ENCODE peak calls at places on chromosomes 7 and 10, in six cellular contexts. J, D, L, X, K and R are unnamed samples.

GRCh38 chr10:71447676-71448075 is 51.0 kb downstream of the CDH23 start:
- DNase-seq in J (no peak), D (no peak), L (no peak), X (no peak), K (no peak), R (no peak)

GRCh38 chr10:10294801-10295515 is 722.7 kb upstream of the CELF2 start:
- DNase-seq in J (no peak), D (no peak), L (no peak), X (no peak), K (no peak), R (no peak)

GRCh38 chr10:59622320-59622901 is 87.2 kb downstream of the SLC16A9 start:
- DNase-seq in J (peak; percentile 65), D (peak; percentile 98), L (no peak), X (peak; percentile 67), K (peak; percentile 60), R (peak; percentile 82)

GRCh38 chr7:92708105-92709042 is 118.2 kb upstream of the FAM133B start:
- DNase-seq in J (no peak), D (no peak), L (no peak), X (no peak), K (no peak), R (no peak)

GRCh38 chr10:73924935-73925334 is 14.0 kb downstream of the PLAU start:
- DNase-seq in J (no peak), D (no peak), L (no peak), X (no peak), K (no peak), R (no peak)

GRCh38 chr10:28434063-28434462 is 98.9 kb upstream of the WAC start:
- DNase-seq in J (no peak), D (peak; percentile 32), L (no peak), X (no peak), K (no peak), R (no peak)

GRCh38 chr10:130138479-130138866 is 2.3 kb downstream of the GLRX3 start:
- DNase-seq in J (no peak), D (peak; percentile 84), L (peak; percentile 66), X (peak; percentile 44), K (peak; percentile 81), R (peak; percentile 85)

GRCh38 chr10:974038-974784 is 14.0 kb upstream of the GTPBP4 start:
- DNase-seq in J (no peak), D (no peak), L (no peak), X (no peak), K (peak; percentile 13), R (peak; percentile 81)

GRCh38 chr7:2219136-2219535 is 13.6 kb downstream of the MAD1L1 start:
- DNase-seq in J (no peak), D (no peak), L (no peak), X (no peak), K (no peak), R (no peak)

GRCh38 chr10:70267161-70267933 is 16.5 kb downstream of the NPFFR1 start:
- DNase-seq in J (no peak), D (peak; percentile 99), L (peak; percentile 93), X (peak; percentile 73), K (peak; percentile 98), R (peak; percentile 76)

GRCh38 chr7:37333075-37333474 is 115.6 kb downstream of the ELMO1 start:
- DNase-seq in J (no peak), D (no peak), L (no peak), X (no peak), K (no peak), R (no peak)

GRCh38 chr7:37342170-37342569 is 106.5 kb downstream of the ELMO1 start:
- DNase-seq in J (no peak), D (no peak), L (no peak), X (no peak), K (no peak), R (no peak)

GRCh38 chr7:37341033-37341630 is 107.5 kb downstream of the ELMO1 start:
- DNase-seq in J (peak; percentile 53), D (no peak), L (no peak), X (no peak), K (no peak), R (no peak)

GRCh38 chr7:37336259-37336658 is 112.4 kb downstream of the ELMO1 start:
- DNase-seq in J (peak; percentile 94), D (no peak), L (no peak), X (no peak), K (no peak), R (no peak)

GRCh38 chr7:37337522-37337921 is 111.1 kb downstream of the ELMO1 start:
- DNase-seq in J (no peak), D (no peak), L (no peak), X (no peak), K (no peak), R (no peak)
- TF ChIP-seq EZH2 in J (no peak), D (no peak), L (no peak), X (no peak), K (no peak), R (no peak)

GRCh38 chr10:121754667-121755066 is 156.4 kb upstream of the FGFR2 start:
- DNase-seq in J (no peak), D (no peak), L (no peak), X (no peak), K (no peak), R (no peak)
- H3K27ac ChIP-seq in J (no peak overlapping the region), D (peak overlapping the region; percentile 87), L (no peak overlapping the region), X (no peak overlapping the region), K (peak overlapping the region; percentile 89), R (no peak overlapping the region)

GRCh38 chr7:131897016-131897789 is 340.8 kb upstream of the PODXL start:
- DNase-seq in J (no peak), D (peak; percentile 62), L (no peak), X (peak; percentile 12), K (peak; percentile 87), R (no peak)
- H3K9me2 ChIP-seq in J (no peaks in the 10 kb centered on the region), D (no peaks in the 10 kb centered on the region), L (no peaks in the 10 kb centered on the region), X (no peaks in the 10 kb centered on the region), K (no peaks in the 10 kb centered on the region), R (no peaks in the 10 kb centered on the region)

GRCh38 chr7:82468435-82468834 is 24.9 kb upstream of the CACNA2D1 start:
- DNase-seq in J (no peak), D (no peak), L (no peak), X (no peak), K (no peak), R (no peak)

GRCh38 chr7:82471351-82472020 is 27.9 kb upstream of the CACNA2D1 start:
- DNase-seq in J (no peak), D (no peak), L (no peak), X (no peak), K (no peak), R (no peak)

GRCh38 chr7:82467020-82467419 is 23.4 kb upstream of the CACNA2D1 start:
- DNase-seq in J (no peak), D (no peak), L (no peak), X (no peak), K (no peak), R (no peak)

GRCh38 chr7:82472966-82473365 is 29.4 kb upstream of the CACNA2D1 start:
- DNase-seq in J (no peak), D (no peak), L (no peak), X (no peak), K (peak; percentile 44), R (no peak)

DNA sequence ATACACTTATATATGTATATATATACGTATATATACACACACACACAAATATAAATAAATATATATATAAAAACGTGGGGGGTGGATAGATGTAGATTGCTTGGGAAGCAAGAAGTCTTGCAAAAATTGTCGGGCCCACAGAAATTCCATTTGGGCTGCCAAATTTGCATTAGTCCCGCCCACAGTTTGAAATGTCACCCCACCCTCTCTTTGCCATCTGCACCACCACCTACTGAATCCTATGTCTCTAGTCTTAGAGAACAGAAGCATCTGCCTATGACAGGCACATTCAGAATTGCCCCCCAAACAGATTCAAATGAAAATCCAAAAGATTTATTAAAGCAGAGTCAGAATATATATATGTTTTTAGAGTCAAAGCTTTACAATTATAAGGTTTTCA is 25.6 kb upstream of the CACNA2D1 start:
- DNase-seq in J (no peak), D (no peak), L (no peak), X (no peak), K (no peak), R (no peak)
- TF ChIP-seq EZH2 in J (no peak), D (no peak), L (no peak), X (no peak), K (no peak), R (no peak)

GRCh38 chr10:44858988-44859387 is 52.1 kb upstream of the TMEM72 start:
- DNase-seq in J (no peak), D (peak; percentile 35), L (no peak), X (no peak), K (peak; percentile 24), R (no peak)

GRCh38 chr10:44862006-44862751 is 49.0 kb upstream of the TMEM72 start:
- DNase-seq in J (peak; percentile 79), D (no peak), L (no peak), X (no peak), K (no peak), R (no peak)

GRCh38 chr10:44862917-44863316 is 48.2 kb upstream of the TMEM72 start:
- DNase-seq in J (no peak), D (no peak), L (no peak), X (no peak), K (no peak), R (no peak)

GRCh38 chr10:44859546-44860285 is 51.4 kb upstream of the TMEM72 start:
- DNase-seq in J (no peak), D (no peak), L (no peak), X (no peak), K (no peak), R (no peak)

DNA sequence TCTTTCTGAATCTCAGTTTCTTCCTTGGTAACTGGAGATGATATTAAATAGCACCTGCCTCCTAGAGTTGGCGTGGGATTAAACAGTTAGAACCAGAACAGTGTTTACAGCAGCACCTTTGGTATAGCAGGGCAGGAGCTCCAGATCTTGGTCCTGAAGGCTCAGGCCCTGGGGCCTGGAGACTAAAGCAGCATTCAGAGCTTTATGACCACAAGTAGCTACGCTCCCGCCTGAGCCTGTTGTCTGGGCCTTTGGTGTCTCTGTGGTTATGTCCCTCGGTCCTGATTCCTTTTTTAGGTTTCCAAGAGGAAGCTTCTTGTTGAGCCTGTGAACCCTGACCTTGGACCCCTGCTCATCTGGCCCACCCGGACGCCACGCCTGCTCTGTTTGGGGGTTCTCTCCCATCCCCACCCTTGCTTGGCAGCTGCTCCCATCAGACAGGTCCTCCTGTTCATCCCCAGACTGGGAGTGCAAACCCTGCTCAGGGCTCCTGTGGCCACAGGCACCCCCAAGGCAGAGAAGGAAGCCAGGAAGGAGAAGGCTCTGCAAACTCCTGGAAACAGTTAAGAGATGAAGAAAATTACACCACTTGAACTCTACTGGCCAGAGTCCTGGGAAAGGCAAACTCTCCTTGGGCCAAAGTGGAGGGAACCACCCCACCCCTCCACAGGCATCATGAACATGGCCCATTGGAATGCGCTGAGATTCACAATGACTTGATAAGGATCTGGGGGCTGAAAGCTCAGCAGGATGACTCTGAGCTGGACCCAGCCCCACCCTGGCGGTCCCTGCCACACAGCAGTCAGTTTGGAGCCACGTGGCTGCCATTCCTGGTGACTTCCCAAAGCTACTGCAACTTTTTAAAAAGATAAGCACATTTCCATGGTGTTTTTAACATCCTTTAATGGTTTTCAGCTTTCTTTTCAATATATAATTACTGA is 50.1 kb upstream of the TMEM72 start:
- DNase-seq in J (no peak), D (peak; percentile 81), L (peak; percentile 64), X (no peak), K (peak; percentile 97), R (peak; percentile 26)
- H3K27ac ChIP-seq in J (peak overlapping the region; percentile 50), D (no peak overlapping the region), L (no peak overlapping the region), X (no peak overlapping the region), K (peak overlapping the region; percentile 82), R (no peak overlapping the region)

DNA sequence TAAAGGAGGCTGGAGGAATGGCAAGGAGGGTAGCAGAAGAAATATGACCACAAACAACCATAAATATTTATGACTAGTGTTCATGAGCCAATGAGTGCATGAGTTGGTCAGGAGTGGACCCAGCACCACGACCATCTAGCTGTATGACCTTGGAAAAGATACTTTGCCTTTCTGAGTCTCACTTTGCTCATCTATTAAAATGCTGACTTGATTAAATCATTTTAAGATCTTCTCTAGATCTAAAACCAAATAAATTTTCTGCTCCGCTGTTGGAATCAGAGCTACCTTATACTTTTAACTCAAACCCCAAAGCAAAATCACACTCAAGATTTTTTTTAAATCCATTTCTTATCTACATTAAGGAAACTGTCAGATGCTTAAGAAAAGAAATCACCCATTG is 207.0 kb downstream of the GPAM start:
- DNase-seq in J (no peak), D (no peak), L (no peak), X (no peak), K (no peak), R (no peak)
- H3K9me2 ChIP-seq in J (no peaks in the 10 kb centered on the region), D (no peaks in the 10 kb centered on the region), L (no peaks in the 10 kb centered on the region), X (no peaks in the 10 kb centered on the region), K (no peaks in the 10 kb centered on the region), R (no peaks in the 10 kb centered on the region)